ENCODE peak calls at places on chromosomes 13 and 19, in five cellular contexts. H is RWPE1, W is right lobe of liver, I is RWPE2, G is body of pancreas. S is an unnamed sample.

GRCh38 chr13:35984776-35985453 is 146.3 kb downstream of the DCLK1 start:
- DNase-seq in H (no peak), W (no peak), I (no peak), G (no peak), S (no peak)

GRCh38 chr19:19821366-19822147 is at the start of gene ZNF506:
- DNase-seq in H (peak; percentile 89), W (peak; percentile 95), I (peak; percentile 81), G (peak; percentile 99), S (peak; percentile 97)

GRCh38 chr13:32022292-32022691 is 9.3 kb upstream of the FRY start:
- DNase-seq in H (no peak), W (no peak), I (no peak), G (no peak), S (no peak)

GRCh38 chr13:99028890-99029289 is 51.0 kb upstream of the DOCK9 start:
- DNase-seq in H (no peak), W (no peak), I (no peak), G (no peak), S (peak; percentile 33)

GRCh38 chr13:40336228-40337221 is 329.9 kb downstream of the FOXO1 start:
- DNase-seq in H (no peak), W (no peak), I (no peak), G (peak; percentile 66), S (no peak)

GRCh38 chr19:15265849-15266248 is 33.6 kb upstream of the EPHX3 start:
- DNase-seq in H (peak; percentile 62), W (peak; percentile 83), I (no peak), G (peak; percentile 99), S (no peak)

GRCh38 chr13:99600318-99600717 is 99.0 kb downstream of the TM9SF2 start:
- DNase-seq in H (no peak), W (no peak), I (no peak), G (no peak), S (no peak)

GRCh38 chr13:31887311-31887710 is 144.3 kb upstream of the FRY start:
- DNase-seq in H (no peak), W (no peak), I (no peak), G (no peak), S (no peak)

GRCh38 chr19:42028304-42029216 is 34.5 kb upstream of the ATP1A3 start:
- DNase-seq in H (no peak), W (no peak), I (no peak), G (no peak), S (no peak)

GRCh38 chr13:83215627-83216026 is 666.6 kb downstream of the SLITRK1 start:
- DNase-seq in H (peak; percentile 28), W (no peak), I (no peak), G (no peak), S (no peak)

GRCh38 chr13:43546821-43547220 is 240.0 kb downstream of the ENOX1 start:
- DNase-seq in H (no peak), W (no peak), I (no peak), G (no peak), S (no peak)

GRCh38 chr19:13951799-13952153 is 533 bp upstream of the DCAF15 start:
- DNase-seq in H (no peak), W (no peak), I (no peak), G (no peak), S (no peak)

GRCh38 chr13:64817721-64818120 is 2412.4 kb downstream of the PCDH9 start:
- DNase-seq in H (no peak), W (no peak), I (no peak), G (no peak), S (no peak)

GRCh38 chr13:51801631-51802099 is 2.3 kb downstream of the DHRS12 start:
- DNase-seq in H (no peak), W (peak; percentile 93), I (no peak), G (peak; percentile 88), S (no peak)

GRCh38 chr19:38155453-38155852 is 68.6 kb downstream of the DPF1 start:
- DNase-seq in H (no peak), W (no peak), I (no peak), G (no peak), S (no peak)

GRCh38 chr13:96417956-96418355 is 328.0 kb downstream of the HS6ST3 start:
- DNase-seq in H (no peak), W (no peak), I (no peak), G (no peak), S (no peak)

GRCh38 chr19:50322234-50322633 is 6.9 kb downstream of the KCNC3 start:
- DNase-seq in H (no peak), W (no peak), I (no peak), G (no peak), S (no peak)

GRCh38 chr19:14542721-14543328 is 13.4 kb downstream of the TECR start:
- DNase-seq in H (peak; percentile 81), W (no peak), I (no peak), G (no peak), S (no peak)

GRCh38 chr13:102399791-102400618 is 1.8 kb downstream of the FGF14 start:
- DNase-seq in H (no peak), W (peak; percentile 60), I (no peak), G (peak; percentile 27), S (no peak)

GRCh38 chr19:12880551-12881171 is 588 bp downstream of the DNASE2 start:
- DNase-seq in H (no peak), W (peak; percentile 68), I (no peak), G (peak; percentile 50), S (no peak)

GRCh38 chr13:20160346-20161274 is at the start of gene GJA3:
- DNase-seq in H (peak; percentile 49), W (no peak), I (no peak), G (no peak), S (no peak)

GRCh38 chr19:35959040-35959967 is 23.1 kb downstream of the LRFN3 start:
- DNase-seq in H (no peak), W (peak; percentile 63), I (no peak), G (no peak), S (peak; percentile 59)

GRCh38 chr19:29855771-29856510 is 44.1 kb downstream of the CCNE1 start:
- DNase-seq in H (no peak), W (peak; percentile 8), I (no peak), G (no peak), S (no peak)

GRCh38 chr19:12886943-12887747 is at the start of gene KLF1:
- DNase-seq in H (no peak), W (no peak), I (no peak), G (no peak), S (no peak)

GRCh38 chr13:51921790-51922740 is 60.3 kb downstream of the CCDC70 start:
- DNase-seq in H (no peak), W (no peak), I (no peak), G (no peak), S (no peak)

GRCh38 chr13:52405767-52406494 is at the start of gene THSD1:
- DNase-seq in H (peak; percentile 44), W (peak; percentile 84), I (peak; percentile 54), G (peak; percentile 22), S (no peak)

GRCh38 chr19:28553005-28553404 is 659.9 kb downstream of the UQCRFS1 start:
- DNase-seq in H (no peak), W (no peak), I (no peak), G (no peak), S (peak; percentile 29)

GRCh38 chr13:23391752-23392151 is 41.8 kb downstream of the SACS start:
- DNase-seq in H (no peak), W (no peak), I (no peak), G (no peak), S (no peak)

GRCh38 chr13:69423844-69424243 is 683.8 kb upstream of the ATXN8OS start:
- DNase-seq in H (no peak), W (no peak), I (no peak), G (no peak), S (no peak)

GRCh38 chr13:95121516-95121915 is 179.7 kb downstream of the ABCC4 start:
- DNase-seq in H (no peak), W (no peak), I (no peak), G (no peak), S (no peak)

GRCh38 chr19:31946491-31946890 is 398.9 kb upstream of the ZNF507 start:
- DNase-seq in H (no peak), W (no peak), I (no peak), G (no peak), S (no peak)

GRCh38 chr19:31944286-31944685 is 401.1 kb upstream of the ZNF507 start:
- DNase-seq in H (no peak), W (no peak), I (no peak), G (no peak), S (no peak)

GRCh38 chr19:31943778-31944177 is 401.6 kb upstream of the ZNF507 start:
- DNase-seq in H (no peak), W (no peak), I (no peak), G (no peak), S (no peak)

GRCh38 chr19:31947436-31947835 is 398.0 kb upstream of the ZNF507 start:
- DNase-seq in H (no peak), W (no peak), I (no peak), G (no peak), S (no peak)

DNA sequence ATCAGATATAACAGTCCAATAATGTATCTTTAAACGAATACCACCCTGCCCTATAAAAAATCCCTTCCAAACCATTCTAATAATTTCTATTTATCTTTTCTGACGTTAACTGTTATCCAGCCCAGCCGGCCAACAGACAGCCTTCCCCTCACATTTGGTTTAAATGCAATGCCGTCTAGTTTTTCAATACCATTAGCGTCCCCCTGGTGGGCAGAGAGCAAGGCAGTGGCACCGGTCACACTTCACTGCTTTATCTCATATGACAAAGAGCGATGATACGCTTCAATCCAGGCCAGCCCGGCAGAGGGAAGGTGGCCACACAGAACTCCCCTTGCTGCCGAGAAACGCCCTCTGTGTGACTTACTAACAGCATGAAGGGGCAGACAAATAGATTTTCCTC is 402.1 kb upstream of the ZNF507 start:
- DNase-seq in H (no peak), W (no peak), I (no peak), G (no peak), S (no peak)
- TF ChIP-seq CTCF in H (no peak), W (no peak), I (no peak), G (no peak), S (no peak)

GRCh38 chr19:6034512-6034911 is 56.6 kb upstream of the RANBP3 start:
- DNase-seq in H (no peak), W (no peak), I (no peak), G (no peak), S (no peak)
- TF ChIP-seq CTCF in H (no peak), W (no peak), I (no peak), G (no peak), S (no peak)

GRCh38 chr13:45700971-45701900 is 884 bp upstream of the CBY2 start:
- DNase-seq in H (no peak), W (no peak), I (no peak), G (no peak), S (no peak)
- TF ChIP-seq CTCF in H (no peak), W (no peak), I (no peak), G (no peak), S (no peak)

DNA sequence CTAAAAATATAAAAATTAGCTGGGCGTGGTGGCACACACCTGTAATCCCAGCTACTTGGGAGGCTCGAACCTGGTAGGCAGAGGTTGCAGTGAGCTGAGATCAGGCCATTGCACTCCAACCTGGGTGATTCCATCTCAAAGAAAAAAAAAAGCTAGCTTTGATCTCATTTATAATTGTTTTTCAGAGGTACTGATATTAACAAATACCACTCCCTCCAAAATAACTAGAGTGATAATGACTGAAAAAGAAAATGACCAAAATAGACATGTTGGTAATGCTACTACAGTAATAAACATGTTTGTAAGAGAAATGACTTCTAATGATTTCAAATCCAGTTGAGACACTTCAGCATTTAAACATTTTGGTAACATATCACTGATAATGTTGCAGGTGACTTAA is 13.0 kb downstream of the PDCD5 start:
- DNase-seq in H (no peak), W (no peak), I (no peak), G (no peak), S (no peak)
- TF ChIP-seq CTCF in H (no peak), W (no peak), I (no peak), G (no peak), S (no peak)

S was measured in natural killer cell.